ENCODE peak calls at places on chromosome 17, in six cellular contexts. P is activated CD4-positive, CD25-positive, alpha-beta regulatory T cell; A is cardiac fibroblast; O is C1 segment of cervical spinal cord; W is NCI-H460; T is HS-27A. X is an unnamed sample.

GRCh38 chr17:32299579-32300158 is 34.0 kb downstream of the RHBDL3 start:
- DNase-seq in P (no peak), A (no peak), O (no peak), W (no peak), T (no peak), X (no peak)

GRCh38 chr17:519450-520212 is 167.0 kb upstream of the RPH3AL start:
- DNase-seq in P (no peak), A (no peak), O (no peak), W (no peak), T (no peak), X (no peak)

GRCh38 chr17:69672924-69673323 is 258.4 kb downstream of the MAP2K6 start:
- DNase-seq in P (no peak), A (peak), O (no peak), W (no peak), T (no peak), X (no peak)

GRCh38 chr17:27349540-27350021 is 55.7 kb downstream of the WSB1 start:
- DNase-seq in P (no peak), A (no peak), O (no peak), W (no peak), T (no peak), X (no peak)

GRCh38 chr17:18041776-18042175 is 2.6 kb downstream of the GID4 start:
- DNase-seq in P (no peak), A (peak), O (no peak), W (no peak), T (no peak), X (peak)

GRCh38 chr17:80611831-80612230 is 67.2 kb downstream of the RPTOR start:
- DNase-seq in P (no peak), A (no peak), O (no peak), W (no peak), T (no peak), X (no peak)

GRCh38 chr17:75808905-75809621 is 24.5 kb downstream of the UNK start:
- DNase-seq in P (no peak), A (peak), O (no peak), W (no peak), T (no peak), X (peak)

GRCh38 chr17:78330570-78331224 is 29.2 kb downstream of the SOCS3 start:
- DNase-seq in P (no peak), A (peak), O (no peak), W (peak), T (no peak), X (peak)

GRCh38 chr17:74466785-74467158 is 338 bp downstream of the CD300A start:
- DNase-seq in P (no peak), A (no peak), O (no peak), W (no peak), T (no peak), X (no peak)

GRCh38 chr17:1164935-1165556 is 14.7 kb downstream of the ABR start:
- DNase-seq in P (no peak), A (no peak), O (no peak), W (no peak), T (no peak), X (no peak)

GRCh38 chr17:7167832-7168231 is 11.3 kb downstream of the ASGR1 start:
- DNase-seq in P (no peak), A (peak), O (no peak), W (no peak), T (no peak), X (no peak)

GRCh38 chr17:45251931-45252330 is 10.0 kb downstream of the SPATA32 start:
- DNase-seq in P (no peak), A (no peak), O (no peak), W (no peak), T (no peak), X (no peak)

GRCh38 chr17:50026901-50027638 is 28.8 kb upstream of the ITGA3 start:
- DNase-seq in P (peak), A (peak), O (peak), W (peak), T (peak), X (peak)

GRCh38 chr17:20948984-20949777 is 93.6 kb downstream of the USP22 start:
- DNase-seq in P (no peak), A (no peak), O (no peak), W (no peak), T (no peak), X (no peak)

GRCh38 chr17:17303847-17304490 is 796 bp downstream of the NT5M start:
- DNase-seq in P (no peak), A (no peak), O (no peak), W (no peak), T (no peak), X (no peak)

GRCh38 chr17:81440511-81441244 is 45.4 kb downstream of the BAHCC1 start:
- DNase-seq in P (no peak), A (no peak), O (no peak), W (peak), T (no peak), X (no peak)

GRCh38 chr17:38619937-38620550 is 14.3 kb upstream of the SRCIN1 start:
- DNase-seq in P (no peak), A (no peak), O (no peak), W (no peak), T (no peak), X (no peak)

GRCh38 chr17:77470800-77471733 is 330.3 kb downstream of the SEC14L1 start:
- DNase-seq in P (no peak), A (peak), O (no peak), W (no peak), T (no peak), X (peak)

GRCh38 chr17:49035470-49036269 is 38.5 kb downstream of the IGF2BP1 start:
- DNase-seq in P (no peak), A (peak), O (no peak), W (peak), T (no peak), X (peak)

GRCh38 chr17:57326348-57326747 is 70.0 kb downstream of the MSI2 start:
- DNase-seq in P (no peak), A (no peak), O (no peak), W (no peak), T (no peak), X (no peak)

GRCh38 chr17:57940653-57941329 is 14.4 kb downstream of the CUEDC1 start:
- DNase-seq in P (no peak), A (no peak), O (no peak), W (no peak), T (no peak), X (peak)

GRCh38 chr17:33561935-33562334 is 268.8 kb upstream of the ASIC2 start:
- DNase-seq in P (no peak), A (no peak), O (no peak), W (no peak), T (no peak), X (no peak)

GRCh38 chr17:15456972-15457722 is 10.3 kb downstream of the CDRT4 start:
- DNase-seq in P (no peak), A (peak), O (peak), W (no peak), T (peak), X (peak)

GRCh38 chr17:20234266-20234665 is 225.1 kb downstream of the SPECC1 start:
- DNase-seq in P (no peak), A (no peak), O (no peak), W (no peak), T (no peak), X (no peak)

GRCh38 chr17:9669551-9670008 is 24.3 kb downstream of the USP43 start:
- DNase-seq in P (no peak), A (no peak), O (no peak), W (no peak), T (no peak), X (no peak)

GRCh38 chr17:62792122-62792800 is 15.9 kb downstream of the MARCHF10 start:
- DNase-seq in P (no peak), A (peak), O (no peak), W (peak), T (peak), X (peak)

X was measured in A172.